ENCODE peak calls at places on chromosome 2, in four cellular contexts. D is AG04449, Q is astrocyte, K is psoas muscle. S is an unnamed sample.

GRCh38 chr2:9228088-9228751 is 21.6 kb downstream of the ASAP2 start:
- DNase-seq in D (peak), Q (peak), K (no peak), S (no peak)

GRCh38 chr2:127525692-127526141 is 572 bp downstream of the IWS1 start:
- DNase-seq in D (peak), Q (peak), K (no peak), S (no peak)

GRCh38 chr2:196479350-196479749 is 160.2 kb upstream of the CCDC150 start:
- DNase-seq in Q (peak), D (peak), K (no peak), S (no peak)

GRCh38 chr2:223944166-223944703 is 900 bp downstream of the WDFY1 start:
- DNase-seq in K (peak), D (no peak), Q (no peak), S (no peak)

GRCh38 chr2:118970396-118971135 is 28.6 kb downstream of the MARCO start:
- DNase-seq in D (no peak), Q (no peak), K (no peak), S (no peak)

GRCh38 chr2:26685312-26685711 is 7.2 kb upstream of the KCNK3 start:
- DNase-seq in K (no peak), Q (no peak), D (no peak), S (no peak)

GRCh38 chr2:96538487-96539214 is 2.1 kb downstream of the ARID5A start:
- DNase-seq in D (no peak), K (peak), Q (peak), S (peak)

GRCh38 chr2:20457027-20457426 is 10.2 kb downstream of the RHOB start:
- DNase-seq in D (no peak), K (no peak), Q (peak), S (no peak)

GRCh38 chr2:15272961-15273360 is 288.2 kb downstream of the NBAS start:
- DNase-seq in Q (no peak), D (no peak), K (no peak), S (no peak)

GRCh38 chr2:98297817-98298684 is 48.2 kb upstream of the CNGA3 start:
- DNase-seq in K (no peak), Q (no peak), D (no peak), S (no peak)

GRCh38 chr2:150977296-150977695 is 284.4 kb downstream of the RBM43 start:
- DNase-seq in D (no peak), Q (no peak), K (no peak), S (no peak)

GRCh38 chr2:239180526-239181073 is 220.2 kb downstream of the HDAC4 start:
- DNase-seq in Q (no peak), K (peak), D (no peak), S (no peak)

GRCh38 chr2:44981714-44982108 is 27.5 kb downstream of the SIX2 start:
- DNase-seq in Q (peak), D (peak), K (peak), S (no peak)

GRCh38 chr2:176105078-176105726 is 1.9 kb upstream of the HOXD11 start:
- DNase-seq in D (no peak), K (no peak), Q (no peak), S (no peak)

GRCh38 chr2:98507940-98508689 is 63.5 kb downstream of the INPP4A start:
- DNase-seq in Q (peak), D (no peak), K (peak), S (no peak)

GRCh38 chr2:227402959-227403358 is 15.2 kb upstream of the SCYGR1 start:
- DNase-seq in D (no peak), K (no peak), Q (no peak), S (no peak)

GRCh38 chr2:197514754-197515153 is 1.1 kb upstream of the MOB4 start:
- DNase-seq in K (no peak), Q (peak), D (no peak), S (no peak)

GRCh38 chr2:64637000-64637628 is 16.6 kb downstream of the SERTAD2 start:
- DNase-seq in K (no peak), Q (no peak), D (no peak), S (no peak)

GRCh38 chr2:220850116-220850515 is 722.0 kb downstream of the EPHA4 start:
- DNase-seq in Q (no peak), D (no peak), K (no peak), S (no peak)

GRCh38 chr2:70676301-70677035 is 91.5 kb downstream of the ADD2 start:
- DNase-seq in Q (no peak), K (no peak), D (no peak), S (no peak)

GRCh38 chr2:46164581-46165301 is 132.5 kb upstream of the EPAS1 start:
- DNase-seq in K (peak), D (peak), Q (peak), S (peak)

GRCh38 chr2:73983322-73984202 is 1.1 kb upstream of the TET3 start:
- DNase-seq in Q (no peak), D (no peak), K (peak), S (peak)

GRCh38 chr2:205785507-205786222 is 103.4 kb downstream of the NRP2 start:
- DNase-seq in Q (peak), K (no peak), D (no peak), S (no peak)

GRCh38 chr2:15780912-15781574 is 159.3 kb upstream of the MYCN start:
- DNase-seq in D (no peak), K (no peak), Q (no peak), S (no peak)

GRCh38 chr2:227884511-227884947 is 13.1 kb downstream of the DAW1 start:
- DNase-seq in D (no peak), K (peak), Q (peak), S (no peak)

GRCh38 chr2:20030224-20030623 is 17.8 kb upstream of the MATN3 start:
- DNase-seq in K (no peak), Q (no peak), D (no peak), S (no peak)

GRCh38 chr2:178271629-178272333 is 77.5 kb downstream of the OSBPL6 start:
- DNase-seq in K (peak), Q (peak), D (no peak), S (no peak)

GRCh38 chr2:128511731-128512663 is 193.3 kb upstream of the HS6ST1 start:
- DNase-seq in D (no peak), Q (no peak), K (no peak), S (no peak)

GRCh38 chr2:40240067-40240466 is 211.8 kb downstream of the SLC8A1 start:
- DNase-seq in Q (peak), D (peak), K (peak), S (peak)

GRCh38 chr2:98932164-98932563 is 3.9 kb downstream of the CRACDL start:
- DNase-seq in K (no peak), D (no peak), Q (no peak), S (no peak)

GRCh38 chr2:73128841-73129535 is 16.2 kb upstream of the RAB11FIP5 start:
- DNase-seq in D (no peak), Q (no peak), K (no peak), S (no peak)

GRCh38 chr2:124193706-124194105 is 168.6 kb downstream of the CNTNAP5 start:
- DNase-seq in Q (no peak), K (no peak), D (no peak), S (no peak)

GRCh38 chr2:168465594-168465993 is 9.5 kb downstream of the CERS6 start:
- DNase-seq in K (no peak), Q (peak), D (no peak), S (no peak)

GRCh38 chr2:133157141-133157540 is 411.1 kb downstream of the NCKAP5 start:
- DNase-seq in D (no peak), Q (peak), K (no peak), S (no peak)

GRCh38 chr2:676647-677055 is 555 bp downstream of the TMEM18 start:
- DNase-seq in Q (peak), D (peak), K (peak), S (peak)

GRCh38 chr2:229825476-229825875 is 96.3 kb downstream of the TRIP12 start:
- DNase-seq in K (no peak), Q (no peak), D (no peak), S (no peak)
- TF ChIP-seq CTCF in K (no peak), Q (no peak), D (no peak), S (no peak)

DNA sequence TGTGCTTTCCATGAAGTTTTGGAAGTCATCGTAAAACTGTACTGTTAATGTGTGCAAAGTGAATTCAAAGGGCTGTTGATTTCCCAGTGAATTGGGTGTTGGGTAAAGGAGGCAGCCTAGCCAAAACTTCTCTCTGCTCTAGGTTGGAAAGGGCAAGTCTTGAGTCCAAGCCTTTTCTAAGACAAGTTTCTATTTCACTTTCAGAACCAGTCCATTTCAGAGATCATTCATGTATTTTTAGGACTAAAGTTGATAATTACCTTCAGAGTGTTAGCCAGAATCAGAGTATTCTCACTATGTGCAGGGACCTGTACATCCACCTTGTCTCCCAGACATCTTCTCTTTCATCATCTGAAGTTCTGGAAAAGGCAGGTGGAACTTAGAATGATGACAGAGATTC is 636.1 kb upstream of the KLHL29 start:
- DNase-seq in D (no peak), K (no peak), Q (no peak), S (no peak)
- H3K4me3 ChIP-seq in D (no peak), K (no peak), Q (no peak), S (no peak)

DNA sequence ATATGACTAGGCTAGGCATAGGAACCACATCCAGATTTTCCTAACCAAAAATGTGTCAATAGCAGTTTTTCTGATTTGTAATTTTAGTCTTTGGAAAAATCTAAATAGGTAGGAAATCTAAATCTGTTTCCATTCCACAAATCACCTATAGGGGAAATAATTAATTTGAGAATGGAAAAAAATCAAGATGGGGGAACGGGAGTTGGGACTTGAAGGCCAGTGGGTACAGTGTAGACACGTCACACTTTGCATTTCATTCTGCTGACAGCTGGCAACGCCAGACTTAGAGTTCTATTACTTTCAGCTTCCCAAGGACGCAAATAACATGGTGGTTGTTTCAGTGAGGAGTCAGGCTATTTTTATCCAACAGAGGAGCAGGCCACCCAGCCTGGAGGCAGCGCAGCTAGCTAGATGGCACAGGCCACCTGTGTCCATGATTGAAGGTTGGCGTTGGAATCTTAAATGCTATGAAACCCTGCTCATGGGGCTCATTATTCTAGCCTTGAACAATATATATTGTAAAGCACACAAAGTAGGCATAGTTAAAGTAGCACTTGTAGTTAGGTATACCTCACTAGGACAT is 23.4 kb downstream of the HNRNPA3 start:
- DNase-seq in D (no peak), K (peak), Q (no peak), S (no peak)
- TF ChIP-seq CTCF in D (no peak), K (no peak), Q (no peak), S (no peak)

GRCh38 chr2:241618296-241618805 is 18.6 kb downstream of the THAP4 start:
- DNase-seq in Q (no peak), D (no peak), K (no peak), S (no peak)
- H3K4me3 ChIP-seq in Q (no peak), D (no peak), K (peak), S (no peak)

GRCh38 chr2:179595284-179595683 is 266.1 kb downstream of the ZNF385B start:
- DNase-seq in Q (no peak), K (no peak), D (no peak), S (no peak)
- TF ChIP-seq CTCF in Q (no peak), K (peak), D (no peak), S (no peak)

DNA sequence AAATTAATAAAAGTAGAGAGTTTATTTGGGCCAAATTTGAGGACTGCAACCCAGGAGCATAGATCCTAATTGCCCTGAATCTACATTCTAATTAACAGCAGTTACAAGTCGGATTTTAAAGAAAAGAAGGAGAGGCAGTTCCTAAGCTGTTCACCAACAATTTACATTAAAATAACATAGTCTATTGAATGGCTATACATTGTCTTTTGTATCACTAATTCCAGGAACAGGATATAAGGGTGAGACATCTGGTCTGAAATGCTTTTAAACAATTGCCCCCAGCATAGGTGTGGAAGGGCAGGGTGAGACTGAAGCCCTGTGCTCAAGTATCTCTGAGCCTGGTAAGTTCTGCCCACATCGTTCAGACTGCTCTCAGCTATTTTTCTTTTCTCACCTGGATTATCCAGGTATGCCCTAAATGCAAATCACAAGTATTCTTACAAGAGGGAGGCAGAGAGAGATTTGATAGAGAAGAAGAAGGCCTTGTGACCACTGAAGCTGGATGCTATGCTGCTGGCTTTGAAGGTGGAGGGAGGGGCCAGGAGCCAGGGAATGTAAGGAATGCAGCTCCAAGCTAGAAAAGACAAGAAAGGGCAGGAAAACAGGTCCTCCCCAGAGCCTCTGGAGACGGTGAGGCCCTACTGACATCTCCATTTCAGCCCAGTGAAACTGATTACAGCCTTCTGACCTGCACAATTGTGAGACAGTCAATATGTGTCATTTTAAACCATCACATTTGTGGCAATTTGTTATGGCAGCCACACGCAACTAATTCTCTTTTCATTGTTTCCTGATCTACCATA is 189.4 kb upstream of the ARL4C start:
- DNase-seq in Q (peak), D (no peak), K (no peak), S (peak)
- H3K4me3 ChIP-seq in Q (no peak), D (no peak), K (no peak), S (no peak)